ENCODE peak calls at places on chromosomes 16 and 17, in five cellular contexts. One of them, this sample, is unnamed.

GRCh38 chr17:38602862-38603785 is 2.6 kb downstream of the SRCIN1 start:
- DNase-seq in stimulated activated CD4-positive, alpha-beta T cell treated with anti-CD3 and anti-CD28 coated beads, Interleukin-15, amount 100 ng/mL, for 1 hour: no peak
- DNase-seq in progenitor cell of endocrine pancreas: no peak
- DNase-seq in activated CD4-positive, CD25-positive, alpha-beta regulatory T cell treated with anti-CD3 and anti-CD28 coated beads, Interleukin-2, amount 50 U/mL, for 16 hours: no peak
- DNase-seq in thoracic aorta: no peak
- DNase-seq in this sample: peak; percentile 29

GRCh38 chr17:64056269-64057005 is 36.0 kb upstream of the ICAM2 start:
- DNase-seq in stimulated activated CD4-positive, alpha-beta T cell treated with anti-CD3 and anti-CD28 coated beads, Interleukin-15, amount 100 ng/mL, for 1 hour: no peak
- DNase-seq in progenitor cell of endocrine pancreas: no peak
- DNase-seq in activated CD4-positive, CD25-positive, alpha-beta regulatory T cell treated with anti-CD3 and anti-CD28 coated beads, Interleukin-2, amount 50 U/mL, for 16 hours: no peak
- DNase-seq in thoracic aorta: no peak
- DNase-seq in this sample: no peak

GRCh38 chr17:10119203-10120112 is 78.9 kb downstream of the GAS7 start:
- DNase-seq in stimulated activated CD4-positive, alpha-beta T cell treated with anti-CD3 and anti-CD28 coated beads, Interleukin-15, amount 100 ng/mL, for 1 hour: no peak
- DNase-seq in progenitor cell of endocrine pancreas: no peak
- DNase-seq in activated CD4-positive, CD25-positive, alpha-beta regulatory T cell treated with anti-CD3 and anti-CD28 coated beads, Interleukin-2, amount 50 U/mL, for 16 hours: no peak
- DNase-seq in thoracic aorta: no peak
- DNase-seq in this sample: no peak

GRCh38 chr17:57305329-57305728 is 49.0 kb downstream of the MSI2 start:
- DNase-seq in stimulated activated CD4-positive, alpha-beta T cell treated with anti-CD3 and anti-CD28 coated beads, Interleukin-15, amount 100 ng/mL, for 1 hour: no peak
- DNase-seq in progenitor cell of endocrine pancreas: no peak
- DNase-seq in activated CD4-positive, CD25-positive, alpha-beta regulatory T cell treated with anti-CD3 and anti-CD28 coated beads, Interleukin-2, amount 50 U/mL, for 16 hours: no peak
- DNase-seq in thoracic aorta: no peak
- DNase-seq in this sample: no peak

GRCh38 chr16:54287758-54288591 is 1.4 kb upstream of the IRX3 start:
- DNase-seq in stimulated activated CD4-positive, alpha-beta T cell treated with anti-CD3 and anti-CD28 coated beads, Interleukin-15, amount 100 ng/mL, for 1 hour: no peak
- DNase-seq in progenitor cell of endocrine pancreas: no peak
- DNase-seq in activated CD4-positive, CD25-positive, alpha-beta regulatory T cell treated with anti-CD3 and anti-CD28 coated beads, Interleukin-2, amount 50 U/mL, for 16 hours: no peak
- DNase-seq in thoracic aorta: no peak
- DNase-seq in this sample: no peak

GRCh38 chr17:17156511-17156910 is 49.6 kb downstream of the PLD6 start:
- DNase-seq in stimulated activated CD4-positive, alpha-beta T cell treated with anti-CD3 and anti-CD28 coated beads, Interleukin-15, amount 100 ng/mL, for 1 hour: no peak
- DNase-seq in progenitor cell of endocrine pancreas: no peak
- DNase-seq in activated CD4-positive, CD25-positive, alpha-beta regulatory T cell treated with anti-CD3 and anti-CD28 coated beads, Interleukin-2, amount 50 U/mL, for 16 hours: no peak
- DNase-seq in thoracic aorta: no peak
- DNase-seq in this sample: no peak

GRCh38 chr17:68706351-68706750 is 105.2 kb upstream of the FAM20A start:
- DNase-seq in stimulated activated CD4-positive, alpha-beta T cell treated with anti-CD3 and anti-CD28 coated beads, Interleukin-15, amount 100 ng/mL, for 1 hour: no peak
- DNase-seq in progenitor cell of endocrine pancreas: no peak
- DNase-seq in activated CD4-positive, CD25-positive, alpha-beta regulatory T cell treated with anti-CD3 and anti-CD28 coated beads, Interleukin-2, amount 50 U/mL, for 16 hours: no peak
- DNase-seq in thoracic aorta: no peak
- DNase-seq in this sample: no peak

GRCh38 chr17:40218740-40219072 is 398 bp upstream of the WIPF2 start:
- DNase-seq in stimulated activated CD4-positive, alpha-beta T cell treated with anti-CD3 and anti-CD28 coated beads, Interleukin-15, amount 100 ng/mL, for 1 hour: peak; percentile 36
- DNase-seq in progenitor cell of endocrine pancreas: peak; percentile 33
- DNase-seq in activated CD4-positive, CD25-positive, alpha-beta regulatory T cell treated with anti-CD3 and anti-CD28 coated beads, Interleukin-2, amount 50 U/mL, for 16 hours: peak; percentile 63
- DNase-seq in thoracic aorta: peak; percentile 49
- DNase-seq in this sample: peak; percentile 83

GRCh38 chr17:55661359-55661758 is 61.3 kb downstream of the TMEM100 start:
- DNase-seq in stimulated activated CD4-positive, alpha-beta T cell treated with anti-CD3 and anti-CD28 coated beads, Interleukin-15, amount 100 ng/mL, for 1 hour: no peak
- DNase-seq in progenitor cell of endocrine pancreas: no peak
- DNase-seq in activated CD4-positive, CD25-positive, alpha-beta regulatory T cell treated with anti-CD3 and anti-CD28 coated beads, Interleukin-2, amount 50 U/mL, for 16 hours: no peak
- DNase-seq in thoracic aorta: no peak
- DNase-seq in this sample: no peak

GRCh38 chr17:45651145-45651713 is 132.9 kb upstream of the CRHR1 start:
- DNase-seq in stimulated activated CD4-positive, alpha-beta T cell treated with anti-CD3 and anti-CD28 coated beads, Interleukin-15, amount 100 ng/mL, for 1 hour: no peak
- DNase-seq in progenitor cell of endocrine pancreas: no peak
- DNase-seq in activated CD4-positive, CD25-positive, alpha-beta regulatory T cell treated with anti-CD3 and anti-CD28 coated beads, Interleukin-2, amount 50 U/mL, for 16 hours: no peak
- DNase-seq in thoracic aorta: no peak
- DNase-seq in this sample: no peak

GRCh38 chr17:46157443-46158107 is 35.7 kb downstream of the KANSL1 start:
- DNase-seq in stimulated activated CD4-positive, alpha-beta T cell treated with anti-CD3 and anti-CD28 coated beads, Interleukin-15, amount 100 ng/mL, for 1 hour: no peak
- DNase-seq in progenitor cell of endocrine pancreas: no peak
- DNase-seq in activated CD4-positive, CD25-positive, alpha-beta regulatory T cell treated with anti-CD3 and anti-CD28 coated beads, Interleukin-2, amount 50 U/mL, for 16 hours: no peak
- DNase-seq in thoracic aorta: no peak
- DNase-seq in this sample: no peak

GRCh38 chr17:28811594-28812135 is 30.9 kb downstream of the FAM222B start:
- DNase-seq in stimulated activated CD4-positive, alpha-beta T cell treated with anti-CD3 and anti-CD28 coated beads, Interleukin-15, amount 100 ng/mL, for 1 hour: no peak
- DNase-seq in progenitor cell of endocrine pancreas: no peak
- DNase-seq in activated CD4-positive, CD25-positive, alpha-beta regulatory T cell treated with anti-CD3 and anti-CD28 coated beads, Interleukin-2, amount 50 U/mL, for 16 hours: no peak
- DNase-seq in thoracic aorta: no peak
- DNase-seq in this sample: no peak

GRCh38 chr17:14156689-14157088 is 80.0 kb downstream of the CDRT15 start:
- DNase-seq in stimulated activated CD4-positive, alpha-beta T cell treated with anti-CD3 and anti-CD28 coated beads, Interleukin-15, amount 100 ng/mL, for 1 hour: no peak
- DNase-seq in progenitor cell of endocrine pancreas: no peak
- DNase-seq in activated CD4-positive, CD25-positive, alpha-beta regulatory T cell treated with anti-CD3 and anti-CD28 coated beads, Interleukin-2, amount 50 U/mL, for 16 hours: no peak
- DNase-seq in thoracic aorta: no peak
- DNase-seq in this sample: no peak